ENCODE peak calls at places on chromosomes 3 and 15, in seven cellular contexts. J, W, O, I, L, Y and R are unnamed samples.

GRCh38 chr15:43293402-43293801 is 26.7 kb upstream of the TGM5 start:
- DNase-seq in J (no peak), W (no peak), O (no peak), I (peak; percentile 84), L (no peak), Y (no peak), R (no peak)

GRCh38 chr3:42721690-42722089 is 19.1 kb upstream of the HHATL start:
- DNase-seq in J (no peak), W (no peak), O (no peak), I (no peak), L (no peak), Y (no peak), R (no peak)

GRCh38 chr3:135869439-135870105 is 96.0 kb upstream of the PPP2R3A start:
- DNase-seq in J (peak; percentile 79), W (no peak), O (peak; percentile 37), I (no peak), L (no peak), Y (peak; percentile 53), R (no peak)

GRCh38 chr15:100572362-100572983 is 29.5 kb downstream of the LINS1 start:
- DNase-seq in J (no peak), W (no peak), O (peak; percentile 45), I (no peak), L (peak; percentile 20), Y (no peak), R (no peak)

GRCh38 chr3:14139771-14140170 is 14.9 kb downstream of the TMEM43 start:
- DNase-seq in J (no peak), W (no peak), O (no peak), I (no peak), L (no peak), Y (no peak), R (no peak)

GRCh38 chr3:71893702-71894479 is 108.9 kb upstream of the PROK2 start:
- DNase-seq in J (peak; percentile 43), W (no peak), O (no peak), I (peak; percentile 39), L (no peak), Y (no peak), R (no peak)

GRCh38 chr15:83582386-83582785 is 71.5 kb upstream of the ADAMTSL3 start:
- DNase-seq in J (peak; percentile 70), W (no peak), O (peak; percentile 19), I (no peak), L (no peak), Y (no peak), R (no peak)

GRCh38 chr3:194505791-194506415 is 19.1 kb upstream of the ATP13A3 start:
- DNase-seq in J (no peak), W (no peak), O (no peak), I (no peak), L (no peak), Y (no peak), R (no peak)

GRCh38 chr15:68315495-68316007 is 38.0 kb downstream of the FEM1B start:
- DNase-seq in J (no peak), W (peak; percentile 36), O (no peak), I (peak; percentile 36), L (no peak), Y (no peak), R (no peak)

GRCh38 chr15:100180921-100181320 is 160.9 kb downstream of the ADAMTS17 start:
- DNase-seq in J (no peak), W (peak; percentile 11), O (no peak), I (no peak), L (no peak), Y (no peak), R (no peak)

GRCh38 chr3:20811631-20812030 is 625.6 kb upstream of the SGO1 start:
- DNase-seq in J (no peak), W (no peak), O (no peak), I (no peak), L (peak; percentile 10), Y (no peak), R (no peak)

GRCh38 chr15:100152463-100152862 is 189.3 kb downstream of the ADAMTS17 start:
- DNase-seq in J (no peak), W (no peak), O (no peak), I (no peak), L (no peak), Y (no peak), R (no peak)

GRCh38 chr3:15223684-15224575 is 17.9 kb downstream of the CAPN7 start:
- DNase-seq in J (peak; percentile 82), W (no peak), O (peak; percentile 19), I (no peak), L (no peak), Y (no peak), R (no peak)

GRCh38 chr15:74396445-74397238 is 29.2 kb upstream of the CYP11A1 start:
- DNase-seq in J (peak; percentile 99), W (no peak), O (peak; percentile 95), I (peak; percentile 61), L (no peak), Y (peak; percentile 83), R (no peak)

GRCh38 chr3:58529516-58530353 is 7.3 kb downstream of the ACOX2 start:
- DNase-seq in J (no peak), W (no peak), O (peak; percentile 29), I (peak; percentile 88), L (peak; percentile 43), Y (no peak), R (no peak)

GRCh38 chr3:107106316-107106715 is 270.9 kb upstream of the CCDC54 start:
- DNase-seq in J (peak; percentile 48), W (no peak), O (peak; percentile 79), I (no peak), L (peak; percentile 15), Y (no peak), R (no peak)

GRCh38 chr3:156635973-156636372 is 38.4 kb upstream of the TIPARP start:
- DNase-seq in J (no peak), W (no peak), O (no peak), I (no peak), L (no peak), Y (no peak), R (no peak)

GRCh38 chr15:62976301-62976842 is 66.2 kb upstream of the TPM1 start:
- DNase-seq in J (peak; percentile 47), W (no peak), O (peak; percentile 90), I (peak; percentile 37), L (peak; percentile 55), Y (peak; percentile 52), R (peak; percentile 59)

GRCh38 chr3:186971578-186971977 is 41.3 kb downstream of the ST6GAL1 start:
- DNase-seq in J (no peak), W (no peak), O (no peak), I (no peak), L (no peak), Y (no peak), R (no peak)